ENCODE peak calls at places on chromosomes 11 and 22, in nine cellular contexts. N is CD8-positive, alpha-beta T cell; O is aorta; S is RWPE1; K is tibial nerve; C is lower lobe of right lung; B is mesendoderm; W is mammary epithelial cell; J is heart right ventricle. A is an unnamed sample.

GRCh38 chr11:117932426-117932825 is 3.2 kb upstream of the TMPRSS13 start:
- DNase-seq in J (no peak), C (peak; percentile 34), O (no peak), K (no peak), W (no peak), S (no peak), B (no peak), N (no peak), A (no peak)

GRCh38 chr22:40387758-40388157 is 17.4 kb downstream of the SGSM3 start:
- DNase-seq in K (no peak), O (no peak), J (no peak), N (no peak), C (no peak), S (no peak), W (no peak), B (no peak), A (no peak)

GRCh38 chr11:67500818-67501584 is 4.2 kb downstream of the PITPNM1 start:
- DNase-seq in J (no peak), W (no peak), C (no peak), O (peak; percentile 39), S (no peak), B (no peak), K (no peak), N (no peak), A (no peak)

GRCh38 chr11:125423247-125423849 is 72.7 kb downstream of the FEZ1 start:
- DNase-seq in C (no peak), O (no peak), J (no peak), N (no peak), W (no peak), S (no peak), B (peak; percentile 39), K (no peak), A (no peak)

GRCh38 chr11:68398870-68399865 is 61.4 kb upstream of the PPP6R3 start:
- DNase-seq in S (no peak), N (no peak), W (no peak), O (peak; percentile 67), J (peak; percentile 85), B (no peak), K (peak; percentile 39), C (no peak), A (no peak)

GRCh38 chr11:75275581-75275980 is 35.0 kb downstream of the TPBGL start:
- DNase-seq in B (peak; percentile 48), C (peak; percentile 76), K (no peak), N (peak; percentile 51), J (no peak), W (no peak), S (no peak), O (peak; percentile 84), A (no peak)

GRCh38 chr22:24402460-24403192 is 24.8 kb upstream of the ADORA2A start:
- DNase-seq in O (peak; percentile 89), K (no peak), W (peak; percentile 80), C (no peak), N (no peak), J (peak; percentile 90), B (no peak), S (peak; percentile 67), A (peak; percentile 79)

GRCh38 chr11:114202011-114202609 is 94.1 kb upstream of the NNMT start:
- DNase-seq in O (no peak), C (no peak), W (no peak), N (no peak), K (no peak), B (no peak), J (no peak), S (no peak), A (no peak)

GRCh38 chr11:111724615-111725129 is 41.5 kb downstream of the PPP2R1B start:
- DNase-seq in J (no peak), K (no peak), C (no peak), N (no peak), B (no peak), S (no peak), O (no peak), W (no peak), A (no peak)

GRCh38 chr11:76232026-76232665 is 25.8 kb upstream of the WNT11 start:
- DNase-seq in J (no peak), B (no peak), K (no peak), S (no peak), W (no peak), C (no peak), O (no peak), N (no peak), A (no peak)

GRCh38 chr11:68666854-68667253 is 17.5 kb upstream of the GAL start:
- DNase-seq in S (no peak), W (no peak), J (no peak), O (no peak), K (no peak), N (no peak), C (no peak), B (no peak), A (no peak)

GRCh38 chr11:19316434-19316833 is 75.7 kb upstream of the E2F8 start:
- DNase-seq in O (peak; percentile 64), K (peak; percentile 37), C (no peak), N (no peak), W (no peak), B (no peak), J (peak; percentile 17), S (no peak), A (no peak)

GRCh38 chr22:18067548-18068341 is 10.0 kb upstream of the PEX26 start:
- DNase-seq in S (no peak), B (peak; percentile 42), J (no peak), N (no peak), W (no peak), K (no peak), O (peak; percentile 44), C (no peak), A (no peak)

GRCh38 chr22:38422615-38423511 is 32.1 kb downstream of the KCNJ4 start:
- DNase-seq in C (no peak), B (peak; percentile 58), J (no peak), O (no peak), K (no peak), W (no peak), S (no peak), N (no peak), A (no peak)

GRCh38 chr22:44045171-44045570 is 21.1 kb downstream of the PARVB start:
- DNase-seq in W (no peak), C (no peak), N (no peak), O (no peak), J (no peak), S (no peak), B (no peak), K (no peak), A (no peak)

GRCh38 chr11:104462346-104462745 is 298.4 kb upstream of the PDGFD start:
- DNase-seq in S (no peak), N (no peak), C (no peak), W (no peak), K (no peak), J (peak; percentile 25), O (no peak), B (no peak), A (no peak)

GRCh38 chr22:42562684-42563083 is 8.9 kb downstream of the SERHL2 start:
- DNase-seq in K (no peak), N (no peak), C (no peak), S (no peak), B (no peak), J (no peak), O (no peak), W (no peak), A (no peak)
- H3K27ac ChIP-seq in K (no peak overlapping the region), N (no peak overlapping the region), C (no peak overlapping the region), S (no peak overlapping the region), B (no peak overlapping the region), J (peak overlapping the region; percentile 58), O (no peak overlapping the region), W (no peak overlapping the region), A (no peak overlapping the region)

DNA sequence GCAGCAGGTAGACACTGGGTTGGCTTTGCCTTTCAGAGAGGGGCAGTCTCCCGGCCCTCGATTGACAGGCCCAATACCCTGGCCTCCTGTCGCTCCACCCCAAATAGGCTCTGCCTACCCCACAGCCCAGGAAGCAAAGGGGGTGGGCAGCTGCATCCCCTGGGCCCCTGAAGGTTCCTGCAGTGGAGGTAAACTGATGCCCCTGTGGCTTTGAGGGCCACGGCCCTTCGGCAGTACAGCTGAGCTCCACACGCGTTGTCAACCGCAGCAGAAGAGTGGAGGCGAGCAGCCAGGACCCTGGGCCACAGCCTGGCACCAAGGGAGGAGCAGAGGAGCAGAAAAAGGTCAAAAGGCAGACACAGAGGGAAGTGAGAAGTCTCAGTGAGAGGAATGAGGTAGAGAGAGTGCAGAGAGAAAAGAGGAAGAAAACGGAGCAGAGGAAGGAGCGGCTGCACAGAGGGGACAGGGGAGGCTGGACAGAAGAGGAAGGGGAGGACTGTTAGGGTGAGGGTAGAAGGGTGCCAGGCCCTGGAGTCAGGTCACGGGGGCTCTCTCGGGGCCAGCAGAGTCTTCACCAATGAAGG is 64.0 kb downstream of the SLC22A12 start:
- DNase-seq in J (no peak), B (no peak), C (no peak), K (no peak), N (no peak), S (no peak), W (no peak), O (no peak), A (no peak)
- H3K27ac ChIP-seq in J (no peak overlapping the region), B (no peak overlapping the region), C (peak overlapping the region; percentile 53), K (no peak overlapping the region), N (no peak overlapping the region), S (peak overlapping the region; percentile 70), W (no peak overlapping the region), O (no peak overlapping the region), A (no peak overlapping the region)

DNA sequence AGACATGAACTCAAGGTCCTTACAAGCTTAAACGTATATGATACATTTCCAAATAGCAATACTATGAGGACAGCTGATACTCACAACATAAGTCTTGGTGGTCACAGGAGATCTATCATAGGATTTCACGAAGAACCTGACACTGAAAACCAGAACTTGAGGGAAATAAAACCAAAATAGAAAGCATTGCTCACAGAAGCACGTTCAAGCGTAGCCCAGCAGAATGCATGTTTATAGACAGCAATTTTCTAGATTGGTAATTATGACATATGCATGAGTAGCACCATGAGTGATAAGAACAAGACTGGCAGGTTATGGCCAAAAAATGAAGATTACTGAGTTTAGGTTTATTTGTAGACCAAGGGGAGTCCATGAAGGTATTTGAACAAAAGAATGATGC is 243.5 kb downstream of the ETS1 start:
- DNase-seq in S (peak; percentile 8), K (no peak), W (peak; percentile 36), N (no peak), J (no peak), C (no peak), B (no peak), O (no peak), A (no peak)
- H3K27ac ChIP-seq in S (no peak overlapping the region), K (no peak overlapping the region), W (no peak overlapping the region), N (no peak overlapping the region), J (peak overlapping the region; percentile 80), C (no peak overlapping the region), B (no peak overlapping the region), O (no peak overlapping the region), A (peak overlapping the region; percentile 80)

DNA sequence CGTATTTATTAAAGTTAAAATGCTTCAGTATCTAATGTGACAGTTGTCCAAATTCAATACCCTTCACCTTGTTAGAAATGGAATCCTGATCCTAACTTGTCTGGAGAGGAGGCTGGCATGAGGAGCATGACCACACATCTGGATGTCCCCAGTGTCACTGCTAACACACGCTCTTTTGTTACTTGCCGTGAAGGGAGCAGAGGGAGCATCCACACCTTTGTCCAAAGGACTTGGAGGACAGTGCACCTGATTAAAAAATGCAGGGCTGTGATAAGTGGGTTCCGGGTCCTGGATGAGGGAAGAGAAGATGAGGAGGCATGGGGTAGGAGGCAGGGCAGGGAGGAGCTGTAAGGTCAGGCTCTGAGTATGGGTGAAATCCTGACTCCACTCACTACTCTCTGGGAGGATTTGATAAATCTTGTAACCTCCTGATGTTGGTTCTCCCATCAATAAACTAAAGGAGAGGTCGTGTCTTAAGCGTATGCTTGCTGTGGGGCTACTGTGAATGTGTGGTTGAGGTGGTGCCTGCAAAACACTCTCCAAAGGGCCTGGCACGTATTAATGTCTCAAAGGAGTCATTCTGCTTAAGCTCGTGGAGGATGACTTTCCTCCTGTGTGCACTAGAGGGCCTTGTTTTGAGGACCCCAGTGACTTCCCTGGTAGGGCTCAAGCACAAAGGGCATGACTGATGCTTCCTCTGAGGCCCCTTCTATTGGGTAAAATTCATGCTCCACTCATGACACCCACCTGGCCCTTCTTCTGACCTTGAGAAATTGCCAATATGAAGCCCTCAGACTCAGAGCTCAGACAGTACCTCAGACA is 16.8 kb upstream of the IGLL5 start:
- DNase-seq in K (no peak), S (no peak), O (no peak), C (no peak), J (no peak), N (no peak), W (no peak), B (peak; percentile 40), A (no peak)
- H3K27ac ChIP-seq in K (no peak overlapping the region), S (no peak overlapping the region), O (no peak overlapping the region), C (no peak overlapping the region), J (no peak overlapping the region), N (no peak overlapping the region), W (no peak overlapping the region), B (no peak overlapping the region), A (no peak overlapping the region)

A was measured in epithelial cell of prostate.